ENCODE peak calls at places on chromosomes 13 and 19, in four cellular contexts. Z is fibroblast of lung, Q is uterus, A is lung. L is an unnamed sample.

GRCh38 chr19:1432507-1432887 is 5.7 kb upstream of the RPS15 start:
- DNase-seq in Z (no peak), Q (no peak), A (no peak), L (no peak)

GRCh38 chr13:113404366-113404722 is 40.4 kb upstream of the GRTP1 start:
- DNase-seq in Z (no peak), Q (no peak), A (no peak), L (no peak)

GRCh38 chr19:4256563-4256962 is 9.7 kb downstream of the YJU2 start:
- DNase-seq in Z (no peak), Q (no peak), A (no peak), L (no peak)

GRCh38 chr13:48155850-48156249 is 60.9 kb upstream of the MED4 start:
- DNase-seq in Z (peak), Q (no peak), A (no peak), L (peak)

GRCh38 chr19:56119585-56119978 is 1.5 kb downstream of the ZNF787 start:
- DNase-seq in Z (peak), Q (no peak), A (no peak), L (peak)

GRCh38 chr13:44752184-44752583 is 176.1 kb upstream of the TSC22D1 start:
- DNase-seq in Z (no peak), Q (no peak), A (no peak), L (no peak)

GRCh38 chr13:41956272-41956671 is 4.6 kb downstream of the VWA8 start:
- DNase-seq in Z (no peak), Q (no peak), A (no peak), L (no peak)

GRCh38 chr19:44745386-44745831 is 3.1 kb upstream of the BCL3 start:
- DNase-seq in Z (peak), Q (peak), A (peak), L (peak)

GRCh38 chr19:31353826-31354225 is 4.6 kb upstream of the TSHZ3 start:
- DNase-seq in Z (no peak), Q (no peak), A (no peak), L (no peak)

GRCh38 chr19:41575998-41576397 is at the start of gene CEACAM21:
- DNase-seq in Z (no peak), Q (peak), A (peak), L (no peak)

GRCh38 chr13:37047032-37047431 is 12.5 kb downstream of the SUPT20H start:
- DNase-seq in Z (no peak), Q (no peak), A (no peak), L (no peak)

GRCh38 chr13:38872693-38873092 is 117.9 kb downstream of the STOML3 start:
- DNase-seq in Z (peak), Q (peak), A (no peak), L (peak)

GRCh38 chr13:28408235-28408848 is 86.6 kb downstream of the FLT1 start:
- DNase-seq in Z (no peak), Q (peak), A (no peak), L (peak)

GRCh38 chr19:30070198-30070969 is 128.3 kb downstream of the URI1 start:
- DNase-seq in Z (no peak), Q (no peak), A (no peak), L (no peak)

GRCh38 chr13:50323440-50324070 is 308.3 kb downstream of the KCNRG start:
- DNase-seq in Z (peak), Q (no peak), A (no peak), L (peak)

GRCh38 chr19:49152218-49152550 is 3.0 kb downstream of the HRC start:
- DNase-seq in Z (no peak), Q (no peak), A (no peak), L (no peak)

GRCh38 chr19:39737929-39738328 is at the start of gene CLC:
- DNase-seq in Z (no peak), Q (no peak), A (no peak), L (no peak)

GRCh38 chr13:83221813-83222241 is 660.4 kb downstream of the SLITRK1 start:
- DNase-seq in Z (peak), Q (no peak), A (no peak), L (no peak)

DNA sequence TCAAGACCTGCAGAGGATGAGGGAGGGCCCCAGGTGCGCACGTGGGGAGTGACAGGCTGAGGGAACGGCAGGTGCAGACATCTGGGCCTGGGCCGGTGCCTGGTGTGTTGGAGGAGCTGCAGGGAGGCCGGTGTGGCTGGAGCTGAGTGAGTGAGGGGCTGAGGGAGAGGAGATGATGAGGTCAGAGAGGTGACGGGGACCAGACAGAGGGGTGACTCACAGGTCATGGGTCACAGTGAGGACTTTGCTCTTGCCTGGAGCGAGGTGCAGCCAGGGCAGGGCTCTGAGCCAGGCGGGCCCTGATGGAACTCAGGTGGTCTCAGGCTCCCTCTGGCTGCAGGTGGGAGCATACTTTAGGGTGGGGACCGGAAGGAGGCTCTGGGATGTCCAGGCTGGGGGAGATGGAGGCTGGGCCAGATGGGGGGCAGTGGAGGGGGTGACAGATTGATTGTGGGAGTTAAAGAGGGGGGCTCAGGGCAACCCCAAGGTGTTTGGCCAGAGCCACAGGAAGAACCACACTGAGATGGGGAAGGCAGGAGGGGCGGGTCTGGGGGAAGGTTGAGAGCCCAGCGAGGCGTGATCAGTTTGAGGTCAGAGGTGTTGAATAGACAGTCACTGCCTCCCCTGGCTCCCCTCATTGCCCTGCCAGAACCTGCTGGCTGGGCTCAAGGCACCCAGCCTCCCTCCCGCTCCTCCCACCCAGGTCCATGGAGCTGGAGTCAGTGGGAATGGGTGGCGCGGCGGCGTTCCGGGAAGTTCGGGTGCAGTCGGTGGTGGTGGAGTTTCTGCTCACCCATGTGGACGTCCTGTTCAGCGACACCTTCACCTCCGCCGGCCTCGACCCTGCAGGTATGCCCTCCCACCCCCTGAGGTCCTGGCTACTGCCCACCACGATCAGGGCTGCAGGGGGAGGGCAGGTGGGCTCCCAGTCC is 8.4 kb downstream of the ARHGAP33 start:
- DNase-seq in Z (no peak), Q (no peak), A (no peak), L (no peak)
- TF ChIP-seq CTCF in Z (no peak), Q (no peak), A (no peak), L (no peak)

GRCh38 chr13:102597029-102598015 is 536 bp downstream of the TPP2 start:
- DNase-seq in Z (peak), Q (peak), A (no peak), L (peak)

GRCh38 chr13:102596147-102597028 is at the start of gene TPP2:
- DNase-seq in Z (peak), Q (peak), A (peak), L (peak)

GRCh38 chr13:102598061-102598460 is 1.3 kb downstream of the TPP2 start:
- DNase-seq in Z (no peak), Q (no peak), A (no peak), L (peak)

GRCh38 chr13:102599451-102600012 is 2.7 kb downstream of the TPP2 start:
- DNase-seq in Z (no peak), Q (no peak), A (no peak), L (no peak)
- H3K4me3 ChIP-seq in Z (peak), Q (no peak), A (no peak), L (no peak)

DNA sequence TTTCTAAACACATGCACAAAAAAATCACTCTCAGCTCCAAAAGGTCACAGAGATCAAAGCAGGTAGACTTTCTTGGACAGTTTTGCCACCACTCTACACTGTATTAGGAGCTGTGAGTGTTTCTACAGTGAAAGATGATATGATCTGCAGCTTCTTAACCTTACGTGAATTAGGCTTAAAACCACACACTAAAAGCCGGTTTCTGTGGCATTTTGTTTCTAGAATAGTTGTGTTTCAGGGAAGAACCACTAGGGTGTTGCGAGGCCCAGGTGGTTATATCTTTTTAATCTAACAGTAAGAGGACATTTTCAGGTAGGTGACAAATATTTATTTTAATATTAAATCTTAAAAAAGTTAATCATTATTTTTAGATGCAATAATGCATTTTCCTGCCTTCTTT is 216.4 kb downstream of the KLF5 start:
- DNase-seq in Z (no peak), Q (no peak), A (no peak), L (no peak)
- TF ChIP-seq CTCF in Z (no peak), Q (no peak), A (no peak), L (no peak)

DNA sequence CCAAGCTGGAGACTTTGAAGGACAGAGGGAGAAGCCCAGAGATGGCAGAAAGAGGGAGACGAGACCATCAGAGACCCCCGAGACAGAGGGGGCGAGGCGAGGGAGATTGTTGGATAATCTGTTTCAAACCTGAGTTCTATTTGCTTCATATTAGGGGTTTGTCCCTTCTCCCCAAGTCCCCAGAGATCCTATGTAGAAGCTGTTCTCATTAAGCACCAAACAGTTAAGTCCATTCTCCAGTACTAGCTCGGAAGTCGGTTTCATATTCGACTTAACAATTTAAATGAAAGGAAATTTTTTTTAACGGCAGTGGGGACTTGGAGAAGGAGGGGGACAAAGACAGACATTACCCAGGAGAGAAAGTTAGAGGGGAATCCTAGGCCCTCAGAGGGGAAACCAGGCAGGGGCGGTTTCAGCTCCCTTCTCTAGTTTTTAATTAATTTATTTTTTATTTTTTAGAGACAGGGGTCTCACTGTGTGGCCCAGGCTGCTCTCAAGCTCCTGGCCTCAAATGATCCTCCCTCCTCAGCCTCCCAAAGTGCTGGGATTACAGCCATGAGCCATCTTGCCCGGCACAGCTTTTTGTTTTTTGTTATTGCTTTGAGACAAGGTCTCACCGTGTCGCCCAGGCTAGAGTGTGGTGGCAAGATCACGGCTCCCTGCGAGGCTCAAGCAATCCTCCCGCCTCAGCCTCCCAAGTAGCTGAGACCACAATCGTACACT is 13.6 kb upstream of the TLE2 start:
- DNase-seq in Z (no peak), Q (no peak), A (no peak), L (no peak)
- H3K4me3 ChIP-seq in Z (no peak), Q (no peak), A (no peak), L (no peak)

DNA sequence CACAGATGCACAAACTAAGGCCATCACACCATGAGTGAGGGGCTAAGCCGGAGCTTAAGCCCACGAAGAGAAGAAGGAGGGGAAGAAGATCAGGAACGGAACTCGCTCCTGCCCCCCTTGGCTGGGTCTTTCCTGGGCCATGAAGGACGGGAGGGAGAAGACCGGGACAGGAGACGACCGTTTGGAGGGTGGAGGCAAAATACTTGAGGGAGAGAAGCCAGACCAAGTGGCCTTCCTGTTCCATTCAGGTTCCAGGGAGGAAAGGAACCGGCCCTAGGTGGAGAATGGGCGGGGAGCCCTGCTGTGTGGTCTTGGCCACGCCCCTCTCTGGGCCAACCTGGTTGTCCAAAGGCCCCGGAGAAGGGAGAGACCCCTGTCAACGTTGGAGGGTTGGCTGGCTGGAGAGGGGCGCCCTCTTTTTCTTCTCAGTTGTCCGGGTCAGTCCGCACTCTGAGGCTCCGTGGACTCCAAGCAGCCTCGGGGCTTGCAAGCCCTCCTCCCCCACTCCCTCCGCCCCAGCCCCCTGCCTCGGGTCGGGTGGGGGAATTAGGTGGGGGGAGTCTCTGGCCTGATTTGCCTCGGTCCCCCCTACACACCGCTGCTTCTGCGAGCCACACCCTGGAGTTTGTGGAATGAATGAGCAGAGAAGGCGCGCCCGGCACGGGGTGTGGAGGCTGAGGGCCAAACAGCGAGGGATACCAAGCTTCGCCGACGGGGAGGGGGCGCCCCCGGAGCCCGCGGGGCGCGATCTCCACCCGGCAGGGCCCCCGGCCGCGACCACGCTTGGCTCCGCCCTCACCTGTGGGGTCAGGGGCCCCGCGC is 771 bp downstream of the FBN3 start:
- DNase-seq in Z (no peak), Q (no peak), A (no peak), L (no peak)
- TF ChIP-seq CTCF in Z (no peak), Q (no peak), A (no peak), L (no peak)

DNA sequence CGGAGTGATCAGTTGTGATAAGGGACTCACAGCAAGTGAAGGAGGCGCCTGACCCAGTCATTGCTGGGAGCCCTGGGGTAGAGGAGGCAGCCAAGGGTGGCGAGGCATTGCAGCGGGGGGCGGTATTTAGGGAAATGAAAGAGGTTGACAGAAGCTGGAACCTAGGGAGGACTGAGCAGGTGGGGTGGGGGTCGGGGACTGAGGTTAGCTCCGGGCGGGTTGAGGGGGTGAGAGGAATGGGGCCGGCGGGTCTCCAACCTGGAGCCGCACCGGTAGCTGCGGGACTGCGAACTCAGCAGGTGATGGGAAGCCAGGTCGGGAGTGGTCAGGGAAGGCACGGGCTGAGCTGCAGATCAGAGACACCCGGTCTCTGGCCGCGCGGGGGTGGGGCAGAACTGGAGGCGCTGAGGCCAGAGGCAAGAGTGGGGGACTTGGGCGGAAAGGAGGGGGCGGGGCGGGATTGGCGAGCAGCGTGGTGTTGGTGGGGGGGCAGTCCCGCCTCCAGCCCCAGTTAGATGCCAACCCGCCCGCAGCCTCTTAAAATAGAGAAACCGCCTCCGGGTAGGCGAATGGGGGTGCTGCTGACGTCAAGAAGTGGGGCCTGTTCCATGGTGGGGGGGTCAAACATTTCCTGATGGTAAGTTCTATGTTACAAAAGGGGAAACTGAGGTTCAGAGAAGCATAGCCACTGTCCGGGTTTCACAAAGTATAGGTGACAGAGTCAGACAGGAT is 1.5 kb downstream of the MAST3 start:
- DNase-seq in Z (no peak), Q (no peak), A (no peak), L (no peak)
- H3K4me3 ChIP-seq in Z (peak), Q (no peak), A (no peak), L (peak)

DNA sequence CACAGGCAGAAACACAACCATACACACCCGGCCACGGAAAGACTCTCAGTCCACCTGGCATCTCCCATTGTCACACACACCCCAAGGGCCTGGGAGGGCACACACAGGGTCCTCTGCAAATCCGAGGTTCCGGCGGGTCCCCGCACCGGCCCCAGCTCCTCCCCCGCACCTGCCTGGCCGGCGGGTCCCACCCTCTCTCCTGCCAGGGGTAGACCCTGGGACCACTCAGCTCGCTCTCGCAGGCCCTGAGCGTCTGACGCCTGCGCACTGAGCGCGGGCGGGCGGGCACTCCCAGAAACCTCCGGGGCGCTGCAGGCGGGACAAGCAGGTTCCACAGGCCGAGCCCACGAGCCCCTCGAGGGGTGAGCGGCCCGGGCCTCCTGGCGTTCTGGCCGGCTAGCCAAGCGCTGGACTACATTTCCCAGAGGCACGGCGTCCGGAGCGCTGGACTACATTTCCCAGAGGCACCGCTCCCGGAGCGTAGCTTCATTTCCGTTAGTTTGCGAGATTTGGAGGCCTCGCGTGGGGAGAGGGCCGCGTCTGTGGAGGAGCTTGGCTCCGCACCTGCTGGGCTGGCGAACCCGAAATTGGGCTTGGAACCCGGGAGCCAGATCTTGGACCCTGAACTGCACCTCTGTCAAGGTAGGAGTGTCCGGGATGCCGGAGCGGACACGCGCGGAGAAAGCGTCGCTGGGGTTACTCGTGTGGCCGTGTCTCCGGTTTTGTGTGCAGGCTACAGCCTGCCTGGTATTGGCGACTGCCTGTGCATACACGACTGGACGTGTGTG is at the start of gene ZNF420:
- DNase-seq in Z (peak), Q (peak), A (peak), L (peak)
- TF ChIP-seq CTCF in Z (no peak), Q (peak), A (no peak), L (no peak)